ENCODE peak calls at places on chromosomes 5 and 9, in nine cellular contexts. E, U, D, M, J, P, L, K and T are unnamed samples.

GRCh38 chr9:136147038-136147889 is 28.6 kb upstream of the TMEM250 start:
- DNase-seq in E (no peak), U (no peak), D (no peak), M (no peak), J (no peak), P (no peak), L (peak), K (no peak), T (no peak)

GRCh38 chr9:4762108-4762888 is 21.3 kb upstream of the AK3 start:
- DNase-seq in E (peak), U (peak), D (no peak), M (peak), J (peak), P (peak), L (peak), K (no peak), T (peak)

GRCh38 chr9:16192403-16193017 is 639.7 kb downstream of the CCDC171 start:
- DNase-seq in E (no peak), U (peak), D (no peak), M (no peak), J (no peak), P (no peak), L (no peak), K (no peak), T (peak)

GRCh38 chr5:34007116-34007674 is 655 bp downstream of the AMACR start:
- DNase-seq in E (peak), U (peak), D (no peak), M (no peak), J (no peak), P (no peak), L (peak), K (no peak), T (peak)

GRCh38 chr5:34676409-34676808 is 20.3 kb downstream of the RAI14 start:
- DNase-seq in E (peak), U (peak), D (no peak), M (no peak), J (no peak), P (no peak), L (no peak), K (no peak), T (peak)

GRCh38 chr9:119289740-119290139 is 79.5 kb downstream of the BRINP1 start:
- DNase-seq in E (peak), U (peak), D (no peak), M (peak), J (peak), P (peak), L (no peak), K (no peak), T (peak)

GRCh38 chr5:106116682-106117081 is 1554.1 kb downstream of the EFNA5 start:
- DNase-seq in E (no peak), U (peak), D (no peak), M (no peak), J (no peak), P (no peak), L (no peak), K (no peak), T (no peak)

GRCh38 chr9:95070549-95071021 is 246.9 kb downstream of the FANCC start:
- DNase-seq in E (no peak), U (no peak), D (no peak), M (peak), J (no peak), P (no peak), L (no peak), K (no peak), T (no peak)

GRCh38 chr5:149962040-149962439 is 1.5 kb downstream of the SLC26A2 start:
- DNase-seq in E (no peak), U (peak), D (peak), M (no peak), J (peak), P (no peak), L (no peak), K (no peak), T (peak)

GRCh38 chr5:42767491-42768105 is 11.0 kb downstream of the CCDC152 start:
- DNase-seq in E (no peak), U (peak), D (no peak), M (no peak), J (peak), P (no peak), L (no peak), K (peak), T (peak)

GRCh38 chr9:135702002-135702721 is at the start of gene KCNT1:
- DNase-seq in E (peak), U (peak), D (no peak), M (peak), J (peak), P (peak), L (peak), K (no peak), T (peak)

GRCh38 chr9:107155244-107155817 is 127.7 kb upstream of the RAD23B start:
- DNase-seq in E (no peak), U (no peak), D (no peak), M (no peak), J (no peak), P (no peak), L (no peak), K (no peak), T (no peak)
- TF ChIP-seq CTCF in E (no peak), U (peak), D (peak), M (no peak), J (no peak), P (no peak), L (no peak), K (peak), T (peak)

DNA sequence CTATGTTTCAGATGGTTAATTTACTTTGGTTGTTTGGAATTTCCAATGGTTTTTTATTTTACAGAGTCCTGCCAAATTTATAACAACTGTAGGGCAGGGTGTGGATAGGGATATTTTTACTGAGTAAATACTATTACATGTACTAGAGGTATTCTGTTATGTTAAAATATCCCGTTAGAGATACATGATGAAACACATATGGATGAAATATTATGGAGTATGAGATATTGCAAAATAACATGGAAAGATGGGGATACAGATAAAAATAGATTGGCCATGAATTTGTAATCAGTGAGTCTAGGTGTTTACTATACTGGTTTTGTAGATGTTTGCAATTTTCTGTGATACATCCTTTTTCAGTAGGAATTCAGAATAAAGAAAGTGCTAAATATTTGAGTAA is 76.6 kb downstream of the RAB24 start:
- DNase-seq in E (no peak), U (no peak), D (no peak), M (no peak), J (no peak), P (no peak), L (no peak), K (no peak), T (no peak)
- H3K4me3 ChIP-seq in E (no peak), U (no peak), D (no peak), M (no peak), J (no peak), P (no peak), L (no peak), K (no peak), T (no peak)

GRCh38 chr9:79432485-79432884 is 139.3 kb upstream of the TLE4 start:
- DNase-seq in E (no peak), U (no peak), D (no peak), M (no peak), J (no peak), P (no peak), L (no peak), K (no peak), T (no peak)
- TF ChIP-seq CTCF in E (no peak), U (no peak), D (no peak), M (no peak), J (no peak), P (no peak), L (no peak), K (no peak), T (no peak)

GRCh38 chr9:2810424-2811075 is 33.3 kb downstream of the PUM3 start:
- DNase-seq in E (no peak), U (no peak), D (no peak), M (no peak), J (no peak), P (no peak), L (no peak), K (no peak), T (no peak)
- H3K4me3 ChIP-seq in E (no peak), U (no peak), D (no peak), M (no peak), J (no peak), P (no peak), L (no peak), K (no peak), T (no peak)

DNA sequence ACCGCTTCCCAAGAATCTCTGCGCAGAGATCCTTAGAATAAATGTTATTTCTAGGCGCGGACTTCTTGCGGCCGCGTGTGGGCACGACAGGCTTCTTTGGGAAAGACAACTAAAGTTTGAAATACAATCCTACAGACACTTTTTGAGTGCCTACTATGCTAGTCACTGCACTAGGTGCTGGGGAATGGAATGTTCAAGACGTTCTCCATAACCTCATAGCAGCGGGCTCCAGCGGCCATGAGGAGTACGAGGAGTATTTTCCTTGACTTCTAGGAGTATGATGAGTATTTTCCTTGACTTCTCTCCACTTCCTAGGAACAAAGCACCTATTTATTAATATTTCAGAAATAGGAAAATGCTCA is 636 bp upstream of the PWWP2A start:
- DNase-seq in E (no peak), U (no peak), D (no peak), M (no peak), J (no peak), P (no peak), L (no peak), K (no peak), T (no peak)
- TF ChIP-seq CTCF in E (peak), U (peak), D (no peak), M (no peak), J (no peak), P (peak), L (no peak), K (peak), T (peak)

DNA sequence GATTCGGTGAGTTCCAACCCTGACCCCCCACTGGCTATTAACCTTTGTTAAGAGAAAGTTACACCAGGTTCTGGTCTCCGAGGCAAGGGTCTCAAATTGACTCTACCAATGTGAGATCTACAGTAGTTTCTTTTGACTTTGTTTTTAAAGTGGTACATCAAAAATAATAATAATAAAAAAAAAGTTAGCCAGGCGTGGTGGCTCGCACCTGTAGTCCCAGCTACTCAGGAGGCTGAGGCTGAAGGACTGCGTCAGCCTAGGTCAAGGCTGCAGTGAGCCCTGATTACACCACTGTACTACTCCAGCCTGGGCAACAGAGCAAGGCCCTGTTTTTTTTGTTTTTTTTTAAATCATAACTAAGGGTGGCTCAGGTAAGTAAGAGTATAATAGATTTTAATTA is 1.0 kb upstream of the KLF9 start:
- DNase-seq in E (no peak), U (no peak), D (no peak), M (no peak), J (no peak), P (no peak), L (no peak), K (no peak), T (no peak)
- H3K4me3 ChIP-seq in E (no peak), U (no peak), D (no peak), M (no peak), J (no peak), P (no peak), L (no peak), K (no peak), T (peak)